ENCODE peak calls at places on chromosomes 7 and 10, in five cellular contexts. D is GM23248, R is astrocyte, K is neural progenitor cell, Z is PC-9. M is an unnamed sample.

GRCh38 chr7:44408596-44408995 is 81.9 kb downstream of the NUDCD3 start:
- DNase-seq in D (no peak), R (no peak), K (peak), Z (peak), M (no peak)

GRCh38 chr10:125795111-125795510 is 19.5 kb upstream of the MMP21 start:
- DNase-seq in D (no peak), R (no peak), K (no peak), Z (no peak), M (no peak)

GRCh38 chr7:139099181-139099947 is 10.2 kb downstream of the ZC3HAV1 start:
- DNase-seq in D (peak), R (peak), K (no peak), Z (no peak), M (no peak)

GRCh38 chr10:112280205-112280921 is 2.8 kb upstream of the TECTB start:
- DNase-seq in D (peak), R (no peak), K (no peak), Z (no peak), M (no peak)

GRCh38 chr10:117075064-117075463 is 63.0 kb downstream of the VAX1 start:
- DNase-seq in D (peak), R (peak), K (no peak), Z (peak), M (no peak)

GRCh38 chr10:120948889-120949382 is 97.8 kb downstream of the WDR11 start:
- DNase-seq in D (peak), R (peak), K (peak), Z (no peak), M (peak)

GRCh38 chr7:3243680-3244079 is 57.4 kb upstream of the SDK1 start:
- DNase-seq in D (no peak), R (no peak), K (no peak), Z (peak), M (no peak)

GRCh38 chr7:106139253-106140251 is 27.4 kb upstream of the SYPL1 start:
- DNase-seq in D (peak), R (peak), K (no peak), Z (no peak), M (no peak)

GRCh38 chr7:29154076-29154475 is 7.7 kb upstream of the CPVL start:
- DNase-seq in D (no peak), R (no peak), K (no peak), Z (no peak), M (no peak)

GRCh38 chr10:26839966-26840627 is 20.7 kb downstream of the ABI1 start:
- DNase-seq in D (peak), R (peak), K (no peak), Z (no peak), M (no peak)

GRCh38 chr10:23917251-23917908 is 291.6 kb upstream of the KIAA1217 start:
- DNase-seq in D (no peak), R (no peak), K (no peak), Z (no peak), M (no peak)

GRCh38 chr10:3783721-3784432 is 1.1 kb downstream of the KLF6 start:
- DNase-seq in D (peak), R (peak), K (peak), Z (peak), M (peak)

GRCh38 chr7:36904802-36905201 is 180.5 kb upstream of the AOAH start:
- DNase-seq in D (no peak), R (no peak), K (no peak), Z (no peak), M (no peak)

GRCh38 chr7:94620703-94621118 is 35.2 kb downstream of the SGCE start:
- DNase-seq in D (peak), R (peak), K (no peak), Z (peak), M (no peak)

GRCh38 chr7:44145419-44145968 is 4.4 kb upstream of the MYL7 start:
- DNase-seq in D (no peak), R (no peak), K (peak), Z (no peak), M (no peak)

GRCh38 chr10:69359089-69360025 is 57.4 kb downstream of the TACR2 start:
- DNase-seq in D (no peak), R (no peak), K (no peak), Z (no peak), M (no peak)

GRCh38 chr7:134854816-134855215 is 75.4 kb downstream of the CALD1 start:
- DNase-seq in D (peak), R (no peak), K (no peak), Z (no peak), M (no peak)

GRCh38 chr7:11328309-11328708 is 354.6 kb downstream of the PHF14 start:
- DNase-seq in D (no peak), R (peak), K (no peak), Z (no peak), M (no peak)

GRCh38 chr7:55438765-55439525 is 73.8 kb downstream of the LANCL2 start:
- DNase-seq in D (peak), R (peak), K (peak), Z (no peak), M (no peak)
- H3K4me2 ChIP-seq in D (peak), R (peak), K (no peak), Z (no peak), M (no peak)

GRCh38 chr7:128455556-128456254 is at the start of gene HILPDA:
- DNase-seq in D (peak), R (peak), K (peak), Z (peak), M (peak)

GRCh38 chr7:128462427-128462826 is 6.7 kb downstream of the HILPDA start:
- DNase-seq in D (no peak), R (no peak), K (no peak), Z (no peak), M (no peak)

GRCh38 chr7:128458956-128459355 is 3.3 kb downstream of the HILPDA start:
- DNase-seq in D (no peak), R (no peak), K (no peak), Z (no peak), M (no peak)

GRCh38 chr7:128454808-128455555 is 696 bp upstream of the HILPDA start:
- DNase-seq in D (peak), R (peak), K (peak), Z (no peak), M (peak)

GRCh38 chr7:128459394-128459878 is 3.8 kb downstream of the HILPDA start:
- DNase-seq in D (peak), R (peak), K (peak), Z (peak), M (peak)
- H3K4me2 ChIP-seq in D (no peak), R (no peak), K (peak), Z (peak), M (no peak)

GRCh38 chr10:77927343-77928256 is 1.0 kb upstream of the DLG5 start:
- DNase-seq in D (peak), R (no peak), K (peak), Z (no peak), M (no peak)

GRCh38 chr10:77925795-77926565 is 575 bp downstream of the DLG5 start:
- DNase-seq in D (peak), R (no peak), K (peak), Z (peak), M (no peak)

GRCh38 chr10:77922551-77923179 is 3.9 kb downstream of the DLG5 start:
- DNase-seq in D (no peak), R (no peak), K (no peak), Z (peak), M (no peak)

GRCh38 chr10:77925410-77925794 is 1.2 kb downstream of the DLG5 start:
- DNase-seq in D (peak), R (no peak), K (no peak), Z (no peak), M (peak)

DNA sequence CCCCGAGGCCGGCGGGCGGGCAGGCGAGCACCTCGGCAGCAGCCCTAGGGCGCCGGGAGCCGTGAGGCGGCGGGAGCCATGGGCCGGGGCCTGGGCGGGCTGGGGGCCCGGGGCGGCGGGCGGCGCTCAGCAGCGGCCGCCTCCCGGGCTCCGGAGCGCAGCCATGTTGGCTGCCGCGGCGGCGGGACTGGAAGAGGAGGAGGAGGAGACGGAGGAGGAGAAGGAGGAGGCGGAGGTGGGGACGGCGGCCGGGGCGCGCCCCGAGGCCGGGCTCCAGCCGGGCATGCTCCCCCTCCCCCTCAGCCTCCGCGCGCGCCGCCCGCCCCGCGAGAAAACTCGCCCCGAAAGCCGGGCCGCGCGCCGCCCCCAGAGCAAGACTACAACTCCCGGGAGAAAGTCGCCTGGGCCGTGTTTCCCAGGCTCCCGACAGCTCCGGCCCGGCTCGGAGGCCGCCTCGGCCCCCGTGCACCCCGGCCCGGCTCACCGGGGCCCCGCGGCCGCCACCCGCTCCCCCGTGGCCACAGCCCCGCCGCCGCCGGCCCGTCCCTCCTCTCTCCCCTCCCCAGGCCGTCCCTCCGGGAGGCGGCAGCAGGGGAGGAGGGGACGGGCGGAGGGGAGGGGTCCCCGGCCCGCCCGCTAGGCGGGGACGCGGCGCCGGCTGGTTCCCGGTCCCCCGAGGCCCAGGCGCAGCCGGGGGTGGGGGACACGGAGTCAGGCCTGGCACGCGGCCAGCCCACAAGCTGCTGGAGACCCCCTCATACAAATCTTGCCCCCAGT is at the start of gene DLG5:
- DNase-seq in D (peak), R (no peak), K (peak), Z (no peak), M (no peak)
- H3K4me2 ChIP-seq in D (peak), R (peak), K (peak), Z (peak), M (no peak)

DNA sequence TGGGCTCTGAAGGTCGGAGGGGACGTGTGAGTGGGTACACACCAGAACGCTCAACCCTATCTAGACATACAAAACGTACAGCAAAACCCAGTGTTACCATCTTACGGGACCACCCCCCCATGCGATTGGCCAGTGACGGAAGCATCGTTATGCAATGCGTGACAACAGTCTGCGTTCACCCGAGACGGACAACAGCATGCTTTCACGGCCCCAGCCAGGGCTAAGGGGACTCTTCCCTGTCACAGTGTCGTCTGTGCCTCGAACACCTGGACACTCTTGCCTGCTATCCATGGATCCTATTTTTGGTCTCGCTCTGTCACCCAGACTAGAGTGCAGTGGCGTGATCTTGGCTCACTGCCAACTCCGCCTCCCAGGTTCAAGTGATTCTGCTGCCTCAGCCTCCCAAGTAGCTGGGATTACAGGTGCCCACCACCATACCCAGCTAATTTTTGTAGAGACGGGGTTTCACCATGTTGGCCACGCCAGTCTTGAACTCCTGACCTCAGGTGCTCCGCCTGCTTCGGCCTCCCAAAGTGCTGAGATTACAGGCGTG is 23.3 kb downstream of the DPYSL4 start:
- DNase-seq in D (no peak), R (no peak), K (no peak), Z (no peak), M (no peak)
- H3K4me2 ChIP-seq in D (no peak), R (no peak), K (no peak), Z (no peak), M (no peak)

GRCh38 chr10:13294784-13295183 is 5.1 kb downstream of the PHYH start:
- DNase-seq in D (no peak), R (no peak), K (no peak), Z (no peak), M (peak)

GRCh38 chr10:13296476-13296875 is 3.4 kb downstream of the PHYH start:
- DNase-seq in D (no peak), R (no peak), K (no peak), Z (no peak), M (peak)

GRCh38 chr10:13294156-13294555 is 5.7 kb downstream of the PHYH start:
- DNase-seq in D (no peak), R (no peak), K (peak), Z (no peak), M (no peak)

GRCh38 chr10:13291821-13292773 is 7.8 kb downstream of the PHYH start:
- DNase-seq in D (no peak), R (no peak), K (no peak), Z (no peak), M (no peak)
- H3K4me2 ChIP-seq in D (no peak), R (no peak), K (no peak), Z (no peak), M (no peak)

DNA sequence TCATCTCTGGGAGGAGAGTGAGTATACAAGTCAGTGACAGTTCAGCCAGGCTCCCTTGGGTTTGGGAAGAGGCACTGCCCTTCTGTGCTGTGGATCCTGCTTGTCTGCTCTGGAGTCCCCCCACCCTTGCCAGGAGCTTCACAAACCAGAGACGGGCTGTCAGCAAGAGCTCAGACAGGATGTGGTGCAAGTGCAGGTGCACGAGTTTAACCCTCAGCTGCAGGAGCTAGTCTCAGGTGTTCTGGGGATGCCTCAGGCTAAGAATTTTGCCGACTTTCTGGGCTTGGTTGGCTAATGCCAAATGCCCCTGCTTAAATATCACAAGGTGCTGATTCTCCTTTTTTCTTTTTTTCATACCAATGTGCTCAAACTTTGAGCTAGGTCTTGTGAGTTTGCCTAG is 22.3 kb downstream of the ZNF783 start:
- DNase-seq in D (no peak), R (no peak), K (no peak), Z (no peak), M (no peak)
- H3K4me2 ChIP-seq in D (no peak), R (peak), K (peak), Z (peak), M (no peak)

GRCh38 chr7:38628630-38629385 is 2.4 kb downstream of the AMPH start:
- DNase-seq in D (peak), R (peak), K (no peak), Z (no peak), M (no peak)
- H3K4me2 ChIP-seq in D (peak), R (peak), K (no peak), Z (no peak), M (no peak)

GRCh38 chr10:110317866-110318850 is 13.4 kb upstream of the SMNDC1 start:
- DNase-seq in D (no peak), R (no peak), K (no peak), Z (no peak), M (no peak)
- H3K4me2 ChIP-seq in D (no peak), R (no peak), K (no peak), Z (no peak), M (no peak)

GRCh38 chr10:133266056-133266795 is 10.4 kb downstream of the ADAM8 start:
- DNase-seq in D (no peak), R (no peak), K (no peak), Z (no peak), M (no peak)
- H3K4me2 ChIP-seq in D (no peak), R (no peak), K (no peak), Z (no peak), M (no peak)

M was measured in Karpas-422.